ENCODE peak calls at places on chromosomes 2 and 18, in four cellular contexts. Q is fibroblast of lung, I is IMR-90, A is HCT116. G is an unnamed sample. For H3K9me3, the result is how much of the 10 kb centered on the place peaks cover.

GRCh38 chr2:156021326-156022040 is 311.0 kb downstream of the NR4A2 start:
- DNase-seq in Q (no peak), A (peak), I (no peak), G (no peak)

GRCh38 chr2:171347158-171347557 is 86.6 kb downstream of the METTL8 start:
- DNase-seq in A (no peak), I (peak), Q (no peak), G (no peak)

GRCh38 chr18:13614701-13615288 is 111.6 kb downstream of the FAM210A start:
- DNase-seq in A (no peak), I (no peak), Q (no peak), G (no peak)

GRCh38 chr18:304887-305529 is 37.2 kb upstream of the THOC1 start:
- DNase-seq in A (no peak), Q (no peak), I (no peak), G (no peak)

GRCh38 chr2:233414273-233414654 is 60.0 kb downstream of the DGKD start:
- DNase-seq in Q (no peak), A (peak), I (peak), G (no peak)

GRCh38 chr2:26495705-26496271 is 17.9 kb upstream of the OTOF start:
- DNase-seq in A (no peak), I (no peak), Q (no peak), G (no peak)

GRCh38 chr2:119366161-119366648 is 429 bp downstream of the C2orf76 start:
- DNase-seq in I (peak), A (no peak), Q (peak), G (peak)

GRCh38 chr2:69773201-69773600 is 31.3 kb downstream of the ANXA4 start:
- DNase-seq in Q (peak), I (peak), A (no peak), G (peak)

GRCh38 chr2:74911061-74911460 is 47.4 kb upstream of the POLE4 start:
- DNase-seq in Q (no peak), I (no peak), A (no peak), G (no peak)

GRCh38 chr2:134335601-134336000 is 81.7 kb downstream of the MGAT5 start:
- DNase-seq in Q (no peak), I (no peak), A (no peak), G (no peak)

GRCh38 chr2:134334542-134335353 is 80.9 kb downstream of the MGAT5 start:
- DNase-seq in I (no peak), A (no peak), Q (no peak), G (no peak)

GRCh38 chr2:134333646-134334189 is 79.8 kb downstream of the MGAT5 start:
- DNase-seq in A (no peak), Q (peak), I (no peak), G (no peak)

GRCh38 chr2:134327367-134327766 is 73.5 kb downstream of the MGAT5 start:
- DNase-seq in Q (peak), I (peak), A (no peak), G (no peak)

GRCh38 chr2:134331081-134331480 is 77.2 kb downstream of the MGAT5 start:
- DNase-seq in I (no peak), A (no peak), Q (no peak), G (no peak)
- TF ChIP-seq CTCF in I (no peak), A (no peak), Q (no peak), G (no peak)

GRCh38 chr2:230218411-230218810 is 1.4 kb downstream of the SP110 start:
- DNase-seq in Q (no peak), I (no peak), A (no peak), G (no peak)
- H3K4me2 ChIP-seq in Q (peak), I (no peak), A (no peak), G (peak)

GRCh38 chr2:125942585-125943424 is 713.2 kb upstream of the GYPC start:
- DNase-seq in Q (no peak), A (no peak), I (no peak), G (peak)
- H3K9me3 ChIP-seq in Q (under half), A (under half), I (under half), G (under half)

GRCh38 chr2:198137733-198138132 is 333.3 kb downstream of the PLCL1 start:
- DNase-seq in I (no peak), Q (no peak), A (no peak), G (no peak)
- TF ChIP-seq CTCF in I (no peak), Q (no peak), A (no peak), G (peak)

DNA sequence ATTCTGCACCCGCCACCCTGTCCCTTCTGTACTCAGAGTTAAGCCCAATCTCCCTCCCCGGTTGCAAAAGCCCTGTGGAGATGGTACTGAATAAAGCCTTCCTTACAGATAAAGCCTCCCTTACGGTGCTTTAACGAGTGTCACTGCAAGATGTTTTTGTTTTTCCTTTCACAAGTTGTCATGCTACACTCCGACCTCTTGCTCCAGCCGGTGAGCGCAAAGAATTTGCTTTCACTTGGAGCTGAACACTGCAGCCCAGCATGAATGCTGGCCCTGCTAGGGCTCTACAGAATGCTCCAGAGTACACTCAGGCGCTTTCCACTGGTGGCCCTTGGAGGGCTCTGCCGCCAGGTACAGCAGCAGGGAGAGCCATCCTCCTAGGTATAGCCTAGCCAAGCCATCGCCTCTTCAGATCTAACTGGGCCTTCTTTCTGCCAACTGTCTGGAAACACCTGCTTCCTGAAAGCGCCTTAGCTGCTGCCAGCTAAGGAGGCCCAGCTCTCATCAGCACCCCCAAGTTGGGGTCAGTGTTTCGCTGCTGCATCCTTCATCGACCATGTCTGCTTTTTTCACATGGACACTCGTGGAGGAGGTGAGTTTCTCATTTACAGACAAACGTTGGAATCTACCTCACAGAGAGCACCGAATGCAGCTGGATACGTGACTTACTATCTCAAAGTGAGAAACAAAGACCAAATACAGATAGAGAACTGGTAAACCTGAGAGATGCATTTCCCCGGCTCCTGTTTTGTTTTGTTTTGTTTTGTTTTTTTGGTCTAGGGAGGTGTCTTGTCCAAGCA is 13.4 kb upstream of the CREG2 start:
- DNase-seq in A (no peak), Q (no peak), I (no peak), G (no peak)
- H3K4me2 ChIP-seq in A (no peak), Q (no peak), I (no peak), G (no peak)

DNA sequence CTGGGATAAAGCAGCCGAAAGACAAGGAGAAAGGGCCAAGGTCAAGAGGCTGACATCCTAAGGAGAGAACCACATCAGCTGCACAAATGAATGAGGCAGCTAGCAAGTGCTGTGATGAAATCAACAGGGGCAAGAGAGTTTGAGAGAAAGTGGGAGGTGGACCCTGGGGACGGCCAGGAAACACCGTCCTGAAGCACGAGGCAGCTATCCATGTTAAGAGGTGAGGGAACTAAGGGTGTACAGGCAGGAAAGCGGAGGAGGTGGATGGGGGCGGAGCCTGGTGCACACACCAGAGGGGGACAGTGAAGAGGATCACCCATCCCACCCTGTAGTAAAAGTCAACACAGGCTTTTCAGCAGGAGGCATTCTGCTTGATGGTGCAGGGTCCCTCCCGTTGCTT is 52.4 kb downstream of the HDLBP start:
- DNase-seq in Q (no peak), I (no peak), A (no peak), G (peak)
- H3K9me3 ChIP-seq in Q (under half), I (under half), A (under half), G (under half)

DNA sequence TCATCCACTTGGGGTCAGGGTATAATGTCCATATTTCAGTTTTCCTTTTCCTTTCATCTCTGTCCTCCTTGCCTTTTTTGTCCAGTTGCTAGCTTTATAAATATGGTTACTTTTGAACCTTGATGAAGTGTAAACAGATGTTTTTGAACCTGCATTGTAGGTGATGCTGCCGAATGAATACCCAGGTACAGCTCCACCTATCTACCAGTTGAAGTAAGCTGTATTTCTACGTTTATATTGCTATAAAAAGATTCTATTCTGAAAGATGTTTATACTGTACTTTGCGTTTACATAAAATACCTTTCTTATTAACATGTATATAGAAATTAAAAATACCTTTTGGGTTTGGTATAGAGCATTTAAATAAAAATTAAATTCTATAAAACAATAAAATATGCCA is 2.2 kb downstream of the IMPACT start:
- DNase-seq in I (no peak), A (no peak), Q (no peak), G (no peak)
- TF ChIP-seq CTCF in I (no peak), A (peak), Q (no peak), G (no peak)

DNA sequence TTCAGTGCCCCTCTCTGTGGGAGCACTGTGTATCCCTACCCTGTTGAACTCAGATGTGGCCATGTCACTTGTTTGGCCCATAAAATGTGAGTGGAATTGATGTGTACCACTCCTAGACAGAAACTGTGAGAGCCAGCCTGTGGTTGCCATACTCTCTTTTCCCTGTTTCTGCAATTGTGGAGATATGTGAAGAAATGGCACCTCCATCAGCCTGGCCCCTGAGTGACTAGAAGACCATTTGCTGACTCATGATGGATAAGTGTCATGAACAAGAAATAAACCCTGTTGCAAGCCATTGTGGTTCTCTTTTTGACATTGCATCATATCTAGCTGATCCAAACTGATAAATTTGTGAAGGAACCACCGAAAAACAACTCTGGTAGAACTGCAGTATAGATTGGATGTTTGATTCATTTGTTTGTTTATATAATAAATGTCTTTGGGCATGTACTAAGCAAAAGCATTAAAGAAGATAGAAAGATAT is 214.5 kb upstream of the FBXO11 start:
- DNase-seq in A (no peak), Q (peak), I (no peak), G (no peak)
- H3K4me2 ChIP-seq in A (no peak), Q (no peak), I (no peak), G (no peak)

G was measured in osteoblast.